ENCODE peak calls at places on chromosome 13, in eight cellular contexts. T is adrenal gland; H is KBM-7; J is naive thymus-derived CD8-positive, alpha-beta T cell; V is AML-193; I is CD8-positive, alpha-beta T cell; R is esophagus squamous epithelium; B is activated naive CD8-positive, alpha-beta T cell treated with anti-CD3 and anti-CD28 coated beads, Interleukin-2, amount 50 U/mL, for 24 hours. N is an unnamed sample.

GRCh38 chr13:31967155-31967554 is 64.4 kb upstream of the FRY start:
- DNase-seq in V (no peak), R (no peak), H (no peak), B (no peak), J (no peak), T (no peak), I (no peak), N (no peak)

GRCh38 chr13:24983094-24983493 is 112.8 kb upstream of the PABPC3 start:
- DNase-seq in R (no peak), I (no peak), J (no peak), V (no peak), T (no peak), H (no peak), B (no peak), N (no peak)

GRCh38 chr13:37143901-37144300 is 38.4 kb upstream of the CSNK1A1L start:
- DNase-seq in T (no peak), R (no peak), V (no peak), B (no peak), J (no peak), I (no peak), H (no peak), N (no peak)

GRCh38 chr13:65913173-65913572 is 1317.0 kb downstream of the PCDH9 start:
- DNase-seq in H (no peak), B (no peak), J (no peak), R (no peak), T (no peak), I (no peak), V (no peak), N (peak)

GRCh38 chr13:19181621-19182485 is at the start of gene TUBA3C:
- DNase-seq in V (no peak), R (no peak), B (no peak), J (no peak), I (peak), H (no peak), T (no peak), N (no peak)

GRCh38 chr13:20130012-20130411 is 30.8 kb downstream of the GJA3 start:
- DNase-seq in B (no peak), V (no peak), R (no peak), I (no peak), J (no peak), T (no peak), H (no peak), N (no peak)

GRCh38 chr13:95920485-95920884 is 132.7 kb downstream of the UGGT2 start:
- DNase-seq in H (peak), B (no peak), I (no peak), T (no peak), J (no peak), R (no peak), V (no peak), N (no peak)

GRCh38 chr13:97215325-97215724 is 6.8 kb upstream of the MBNL2 start:
- DNase-seq in H (no peak), T (no peak), V (no peak), R (no peak), I (no peak), B (no peak), J (peak), N (no peak)

GRCh38 chr13:33999830-34000605 is 182.1 kb downstream of the RFC3 start:
- DNase-seq in H (no peak), J (no peak), V (no peak), B (no peak), I (no peak), R (no peak), T (no peak), N (no peak)

GRCh38 chr13:94431987-94432386 is 47.5 kb downstream of the DCT start:
- DNase-seq in H (no peak), T (no peak), I (no peak), B (no peak), R (no peak), J (no peak), V (no peak), N (no peak)

GRCh38 chr13:98507060-98507797 is 69.7 kb downstream of the STK24 start:
- DNase-seq in R (no peak), I (peak), V (no peak), T (peak), J (no peak), H (peak), B (no peak), N (no peak)

GRCh38 chr13:52749446-52749845 is 9.8 kb upstream of the CNMD start:
- DNase-seq in I (no peak), R (no peak), B (no peak), V (no peak), J (no peak), T (no peak), H (no peak), N (no peak)

GRCh38 chr13:36839281-36839680 is 20.3 kb downstream of the RFXAP start:
- DNase-seq in I (no peak), B (no peak), R (no peak), H (no peak), J (no peak), V (no peak), T (no peak), N (no peak)